ENCODE peak calls at places on chromosomes 12 and 14, in seven cellular contexts. M is heart left ventricle, B is body of pancreas, F is neural progenitor cell, C is thoracic aorta, J is GM23338, V is Peyer's patch. A is an unnamed sample.

GRCh38 chr14:105240811-105241576 is 7.3 kb upstream of the BTBD6 start:
- DNase-seq in V (no peak), J (no peak), B (no peak), M (no peak), F (no peak), C (no peak), A (no peak)

GRCh38 chr12:44088647-44089046 is 252.8 kb downstream of the TMEM117 start:
- DNase-seq in J (no peak), V (no peak), B (no peak), M (no peak), C (no peak), F (no peak), A (no peak)

GRCh38 chr12:45379261-45379660 is 163.4 kb downstream of the ANO6 start:
- DNase-seq in F (no peak), B (no peak), J (no peak), C (no peak), M (no peak), V (no peak), A (no peak)

GRCh38 chr12:114738460-114739184 is 54.6 kb upstream of the TBX3 start:
- DNase-seq in M (no peak), B (no peak), C (no peak), V (no peak), F (no peak), J (no peak), A (no peak)

GRCh38 chr14:49977126-49977841 is 84.4 kb downstream of the ARF6 start:
- DNase-seq in J (no peak), F (no peak), M (no peak), C (no peak), V (peak; percentile 61), B (no peak), A (no peak)

GRCh38 chr12:125254856-125255255 is 189.6 kb downstream of the AACS start:
- DNase-seq in F (no peak), M (no peak), J (peak; percentile 18), C (no peak), B (no peak), V (no peak), A (no peak)

GRCh38 chr12:102957339-102958050 is at the start of gene ASCL1:
- DNase-seq in C (no peak), J (peak; percentile 74), B (no peak), F (peak; percentile 71), M (no peak), V (no peak), A (no peak)

GRCh38 chr12:22458301-22458917 is 85.9 kb downstream of the C2CD5 start:
- DNase-seq in F (no peak), J (no peak), B (no peak), V (no peak), M (no peak), C (no peak), A (no peak)

GRCh38 chr12:123269395-123269892 is 2.2 kb downstream of the CDK2AP1 start:
- DNase-seq in V (peak; percentile 55), F (peak; percentile 93), C (no peak), M (peak; percentile 84), J (peak; percentile 90), B (peak; percentile 56), A (peak; percentile 51)

GRCh38 chr12:27094726-27095125 is 12.3 kb upstream of the C12orf71 start:
- DNase-seq in M (no peak), F (no peak), V (no peak), J (no peak), C (no peak), B (no peak), A (no peak)

GRCh38 chr14:68268197-68268596 is 448.6 kb downstream of the RAD51B start:
- DNase-seq in V (peak; percentile 74), C (no peak), B (no peak), J (no peak), M (no peak), F (no peak), A (no peak)

GRCh38 chr14:91349481-91350074 is 68.0 kb downstream of the CCDC88C start:
- DNase-seq in M (no peak), J (no peak), C (no peak), V (no peak), B (no peak), F (no peak), A (no peak)

GRCh38 chr14:103534576-103535061 is 5.6 kb downstream of the TRMT61A start:
- DNase-seq in V (no peak), F (no peak), J (no peak), B (no peak), C (no peak), M (no peak), A (peak; percentile 58)

GRCh38 chr12:56487448-56488040 is 417 bp downstream of the GLS2 start:
- DNase-seq in J (peak; percentile 77), F (peak; percentile 66), B (peak; percentile 76), C (no peak), V (peak; percentile 36), M (no peak), A (peak; percentile 31)

GRCh38 chr12:2384533-2385328 is 331.9 kb downstream of the CACNA1C start:
- DNase-seq in J (no peak), B (no peak), F (no peak), M (no peak), V (no peak), C (no peak), A (no peak)

GRCh38 chr14:43539210-43539609 is 967.9 kb downstream of the FSCB start:
- DNase-seq in B (peak; percentile 38), C (no peak), V (no peak), M (no peak), J (peak; percentile 84), F (peak; percentile 59), A (no peak)

GRCh38 chr14:101097109-101097793 is 193.7 kb upstream of the RTL1 start:
- DNase-seq in C (no peak), B (no peak), M (no peak), F (no peak), V (no peak), J (no peak), A (no peak)

GRCh38 chr14:96001866-96002510 is 37.2 kb upstream of the C14orf132 start:
- DNase-seq in F (peak; percentile 52), M (no peak), V (no peak), J (peak; percentile 25), C (no peak), B (no peak), A (no peak)

GRCh38 chr12:125032466-125033152 is 32.6 kb upstream of the AACS start:
- DNase-seq in J (no peak), F (no peak), B (no peak), C (no peak), V (no peak), M (no peak), A (no peak)

GRCh38 chr14:74257078-74257987 is 18.1 kb downstream of the VSX2 start:
- DNase-seq in C (no peak), M (no peak), V (peak; percentile 20), F (peak; percentile 80), J (peak; percentile 78), B (peak; percentile 45), A (peak; percentile 43)

GRCh38 chr14:76716285-76716684 is 45.0 kb upstream of the VASH1 start:
- DNase-seq in F (no peak), V (no peak), M (no peak), C (no peak), B (no peak), J (no peak), A (no peak)
- H3K4me3 ChIP-seq in F (no peak overlapping the region), V (no peak overlapping the region), M (no peak overlapping the region), C (no peak overlapping the region), B (no peak overlapping the region), J (no peak overlapping the region), A (no peak overlapping the region)

DNA sequence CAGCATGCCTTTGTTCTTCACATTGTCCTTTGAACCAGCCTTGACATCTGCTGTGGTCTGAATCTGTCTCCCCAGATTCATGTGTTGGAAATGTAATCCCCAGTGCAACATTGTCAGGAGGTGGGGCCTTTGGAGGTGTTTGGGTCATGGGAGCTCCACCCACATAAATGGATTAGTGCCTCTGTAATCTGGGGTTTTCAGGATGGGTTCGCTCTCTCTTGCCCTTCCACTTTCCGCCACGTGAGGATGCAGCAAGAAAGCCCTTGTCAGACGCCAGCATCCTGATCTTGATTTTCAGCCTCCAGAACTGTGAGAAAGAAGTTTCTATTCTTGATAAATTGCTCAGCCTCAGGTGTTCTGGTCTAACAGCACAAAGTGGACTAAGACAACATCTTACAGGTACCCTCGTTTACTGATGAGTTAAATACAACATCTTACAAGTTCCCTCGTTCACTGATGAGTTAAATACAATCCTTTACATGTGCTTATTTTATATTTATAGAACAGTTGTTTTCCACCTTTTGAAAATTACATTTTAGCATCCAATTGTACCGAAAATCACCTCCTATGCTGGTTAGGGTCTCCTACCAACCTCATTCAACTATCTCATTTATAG is 54.4 kb upstream of the RIMBP2 start:
- DNase-seq in V (no peak), C (no peak), J (peak; percentile 58), B (no peak), M (no peak), F (no peak), A (no peak)
- TF ChIP-seq CTCF in V (no peak), C (no peak), J (peak; percentile 49), B (no peak), M (no peak), F (no peak), A (no peak)

GRCh38 chr14:22850944-22851790 is 14.8 kb downstream of the MMP14 start:
- DNase-seq in J (no peak), B (peak; percentile 85), C (peak; percentile 86), F (no peak), M (peak; percentile 96), V (no peak), A (peak; percentile 65)
- H3K4me1 ChIP-seq in J (peaks cover 23% of the 10 kb centered on the region), B (peaks cover 28% of the 10 kb centered on the region), C (peaks cover 53% of the 10 kb centered on the region), F (peaks cover 15% of the 10 kb centered on the region), M (peaks cover 67% of the 10 kb centered on the region), V (peaks cover 57% of the 10 kb centered on the region), A (peaks cover 10% of the 10 kb centered on the region)

GRCh38 chr12:25251749-25252148 is 1.0 kb upstream of the KRAS start:
- DNase-seq in J (peak; percentile 19), M (no peak), F (no peak), V (no peak), B (no peak), C (no peak), A (no peak)
- H3K4me3 ChIP-seq in J (peak overlapping the region; percentile 98), M (peak overlapping the region; percentile 95), F (peak overlapping the region; percentile 96), V (peak overlapping the region; percentile 99), B (peak overlapping the region; percentile 57), C (peak overlapping the region; percentile 98), A (no peak overlapping the region)

GRCh38 chr12:25194722-25195055 is 271 bp downstream of the DNAI7 start:
- DNase-seq in J (no peak), M (no peak), B (no peak), V (no peak), C (no peak), F (no peak), A (no peak)

GRCh38 chr12:25194211-25194610 is 749 bp downstream of the DNAI7 start:
- DNase-seq in M (no peak), J (no peak), C (no peak), F (no peak), V (no peak), B (no peak), A (no peak)

GRCh38 chr12:25200703-25201102 is 5.7 kb downstream of the ETFRF1 start:
- DNase-seq in M (no peak), B (no peak), C (no peak), F (no peak), J (no peak), V (no peak), A (no peak)

GRCh38 chr12:25197608-25198007 is 2.6 kb downstream of the ETFRF1 start:
- DNase-seq in F (no peak), B (no peak), C (no peak), V (no peak), M (no peak), J (no peak), A (no peak)

GRCh38 chr12:25195056-25195971 is at the start of the genes DNAI7 and ETFRF1:
- DNase-seq in J (peak; percentile 100), F (peak; percentile 100), V (peak; percentile 99), C (peak; percentile 95), B (peak; percentile 100), M (peak; percentile 98), A (peak; percentile 100)
- TF ChIP-seq CTCF in J (no peak), F (no peak), V (no peak), C (peak; percentile 9), B (peak; percentile 41), M (peak; percentile 16), A (no peak)